ENCODE peak calls at places on chromosomes 12 and 14, in ten cellular contexts. V is fibroblast of lung, S is thoracic aorta, H is K562, Z is hepatocyte, B is adrenal gland, E is colonic mucosa, R is Peyer's patch, D is uterus, F is tibial artery. O is an unnamed sample.

GRCh38 chr12:41983896-41984295 is 160.8 kb downstream of the GXYLT1 start:
- DNase-seq in V (no peak), S (no peak), H (no peak), Z (no peak), B (no peak), E (no peak), R (no peak), D (no peak), F (no peak), O (no peak)

GRCh38 chr14:104717137-104717536 is 6.9 kb upstream of the ADSS1 start:
- DNase-seq in V (no peak), S (no peak), H (no peak), Z (no peak), B (no peak), E (no peak), R (no peak), D (no peak), F (no peak), O (no peak)

GRCh38 chr14:87705439-87705896 is 287.5 kb downstream of the GALC start:
- DNase-seq in V (no peak), S (no peak), H (no peak), Z (no peak), B (no peak), E (no peak), R (no peak), D (no peak), F (no peak), O (no peak)

GRCh38 chr14:103724116-103724515 is 8.5 kb downstream of the ZFYVE21 start:
- DNase-seq in V (peak), S (no peak), H (peak), Z (no peak), B (peak), E (no peak), R (peak), D (peak), F (peak), O (no peak)

GRCh38 chr12:108691995-108692808 is 39.1 kb downstream of the CORO1C start:
- DNase-seq in V (no peak), S (no peak), H (peak), Z (peak), B (peak), E (peak), R (no peak), D (no peak), F (peak), O (no peak)

GRCh38 chr12:56041579-56042429 is at the start of gene RPS26:
- DNase-seq in V (peak), S (peak), H (peak), Z (peak), B (peak), E (peak), R (peak), D (peak), F (peak), O (peak)

GRCh38 chr14:89537911-89538310 is 120.9 kb upstream of the FOXN3 start:
- DNase-seq in V (no peak), S (no peak), H (no peak), Z (no peak), B (no peak), E (no peak), R (no peak), D (no peak), F (no peak), O (no peak)

GRCh38 chr12:87406926-87407325 is 622.3 kb downstream of the C12orf50 start:
- DNase-seq in V (peak), S (no peak), H (no peak), Z (no peak), B (no peak), E (no peak), R (no peak), D (no peak), F (no peak), O (no peak)

GRCh38 chr14:103109789-103110415 is 13.4 kb upstream of the TNFAIP2 start:
- DNase-seq in V (peak), S (no peak), H (peak), Z (no peak), B (peak), E (no peak), R (no peak), D (peak), F (no peak), O (no peak)

GRCh38 chr14:68349900-68350323 is 443.0 kb downstream of the ZFP36L1 start:
- DNase-seq in V (peak), S (no peak), H (no peak), Z (peak), B (no peak), E (no peak), R (no peak), D (no peak), F (no peak), O (no peak)

DNA sequence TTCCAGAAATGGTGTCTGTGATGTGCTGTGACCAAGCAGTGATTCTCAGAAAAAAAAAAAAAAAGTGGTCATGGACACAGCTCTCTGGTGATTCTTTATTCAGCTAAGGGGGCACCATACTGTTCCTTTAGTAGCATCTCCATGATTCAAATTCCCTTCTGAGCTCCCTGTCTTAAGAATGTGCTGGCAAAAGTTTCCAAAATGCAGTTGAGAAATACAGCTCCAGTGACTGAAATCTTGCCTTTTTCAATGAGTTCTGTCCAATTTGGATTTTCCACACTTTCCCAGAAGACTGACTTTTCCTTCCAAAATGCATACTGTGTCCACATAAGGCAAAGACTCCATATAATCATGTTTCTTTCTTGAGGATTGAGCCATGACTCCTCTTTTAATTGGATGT is 24.3 kb upstream of the CPM start:
- DNase-seq in V (no peak), S (no peak), H (no peak), Z (no peak), B (no peak), E (no peak), R (no peak), D (no peak), F (no peak), O (no peak)
- H3K27ac ChIP-seq in V (no peak), S (no peak), H (no peak), Z (no peak), B (no peak), E (no peak), R (no peak), D (no peak), F (no peak), O (no peak)

GRCh38 chr12:57225680-57226190 is 3.8 kb upstream of the SHMT2 start:
- DNase-seq in V (no peak), S (no peak), H (no peak), Z (no peak), B (no peak), E (no peak), R (no peak), D (no peak), F (no peak), O (no peak)

GRCh38 chr12:57226588-57227314 is 2.8 kb upstream of the SHMT2 start:
- DNase-seq in V (no peak), S (no peak), H (peak), Z (no peak), B (no peak), E (no peak), R (no peak), D (no peak), F (no peak), O (no peak)

GRCh38 chr12:57223191-57224165 is 6.0 kb upstream of the SHMT2 start:
- DNase-seq in V (no peak), S (no peak), H (no peak), Z (no peak), B (no peak), E (no peak), R (no peak), D (no peak), F (no peak), O (no peak)

GRCh38 chr12:57224278-57224972 is 5.1 kb upstream of the SHMT2 start:
- DNase-seq in V (no peak), S (no peak), H (no peak), Z (no peak), B (no peak), E (no peak), R (no peak), D (no peak), F (no peak), O (no peak)

GRCh38 chr12:57224973-57225679 is 4.4 kb upstream of the SHMT2 start:
- DNase-seq in V (peak), S (no peak), H (no peak), Z (peak), B (peak), E (peak), R (peak), D (no peak), F (no peak), O (no peak)
- TF ChIP-seq CTCF in V (peak), S (peak), H (peak), Z (peak), B (peak), E (peak), R (peak), D (peak), F (no peak), O (no peak)

DNA sequence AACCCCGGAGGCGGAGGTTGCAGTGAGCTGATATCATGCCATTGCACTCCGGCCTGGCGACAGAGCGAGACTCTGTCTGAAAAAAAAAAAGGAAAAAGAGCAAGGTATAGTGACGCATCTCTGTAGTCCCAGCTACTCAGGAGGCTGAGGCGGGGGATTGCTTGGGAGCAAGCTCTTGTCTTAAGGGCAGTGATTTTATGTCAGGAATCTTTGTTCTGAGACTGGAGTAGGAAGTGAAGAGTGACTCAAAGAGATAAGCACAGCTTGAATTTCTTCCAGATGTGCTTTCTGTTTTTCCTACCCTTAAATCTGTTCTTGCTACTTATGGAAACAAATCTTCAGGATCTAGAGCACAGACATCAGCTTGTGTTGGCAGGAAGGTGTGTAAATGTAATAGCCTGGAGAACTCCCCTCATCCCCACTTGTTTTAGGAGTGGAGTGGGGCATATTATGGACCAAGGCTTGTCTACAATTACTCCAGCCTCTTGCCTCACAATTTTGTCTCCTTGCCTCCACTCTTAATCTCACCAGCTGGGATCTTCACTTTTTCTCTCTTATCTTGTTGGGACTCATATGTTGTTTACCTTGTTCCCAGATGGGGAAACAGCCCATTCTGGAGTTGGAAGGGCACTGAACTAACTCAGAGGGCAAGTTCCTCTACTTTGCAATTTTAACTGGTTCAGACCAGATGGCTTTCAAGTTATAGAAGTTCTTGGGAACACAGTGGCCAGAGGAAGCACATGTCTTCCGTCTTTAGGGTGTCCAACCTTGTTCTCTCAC is 7.5 kb downstream of the TMED2 start:
- DNase-seq in V (peak), S (no peak), H (no peak), Z (peak), B (no peak), E (no peak), R (no peak), D (no peak), F (no peak), O (no peak)
- H3K27ac ChIP-seq in V (no peak), S (no peak), H (no peak), Z (peak), B (peak), E (no peak), R (no peak), D (no peak), F (no peak), O (peak)

GRCh38 chr12:69580074-69580473 is 5.2 kb upstream of the CCT2 start:
- DNase-seq in V (no peak), S (no peak), H (no peak), Z (no peak), B (no peak), E (no peak), R (no peak), D (no peak), F (no peak), O (no peak)

GRCh38 chr12:69588527-69588926 is 3.3 kb downstream of the CCT2 start:
- DNase-seq in V (no peak), S (no peak), H (no peak), Z (no peak), B (no peak), E (no peak), R (no peak), D (no peak), F (no peak), O (no peak)

GRCh38 chr12:69583203-69583602 is 2.1 kb upstream of the CCT2 start:
- DNase-seq in V (no peak), S (no peak), H (peak), Z (peak), B (no peak), E (no peak), R (no peak), D (no peak), F (no peak), O (no peak)

GRCh38 chr12:69589082-69589481 is 3.8 kb downstream of the CCT2 start:
- DNase-seq in V (no peak), S (no peak), H (no peak), Z (no peak), B (no peak), E (no peak), R (no peak), D (no peak), F (no peak), O (no peak)

DNA sequence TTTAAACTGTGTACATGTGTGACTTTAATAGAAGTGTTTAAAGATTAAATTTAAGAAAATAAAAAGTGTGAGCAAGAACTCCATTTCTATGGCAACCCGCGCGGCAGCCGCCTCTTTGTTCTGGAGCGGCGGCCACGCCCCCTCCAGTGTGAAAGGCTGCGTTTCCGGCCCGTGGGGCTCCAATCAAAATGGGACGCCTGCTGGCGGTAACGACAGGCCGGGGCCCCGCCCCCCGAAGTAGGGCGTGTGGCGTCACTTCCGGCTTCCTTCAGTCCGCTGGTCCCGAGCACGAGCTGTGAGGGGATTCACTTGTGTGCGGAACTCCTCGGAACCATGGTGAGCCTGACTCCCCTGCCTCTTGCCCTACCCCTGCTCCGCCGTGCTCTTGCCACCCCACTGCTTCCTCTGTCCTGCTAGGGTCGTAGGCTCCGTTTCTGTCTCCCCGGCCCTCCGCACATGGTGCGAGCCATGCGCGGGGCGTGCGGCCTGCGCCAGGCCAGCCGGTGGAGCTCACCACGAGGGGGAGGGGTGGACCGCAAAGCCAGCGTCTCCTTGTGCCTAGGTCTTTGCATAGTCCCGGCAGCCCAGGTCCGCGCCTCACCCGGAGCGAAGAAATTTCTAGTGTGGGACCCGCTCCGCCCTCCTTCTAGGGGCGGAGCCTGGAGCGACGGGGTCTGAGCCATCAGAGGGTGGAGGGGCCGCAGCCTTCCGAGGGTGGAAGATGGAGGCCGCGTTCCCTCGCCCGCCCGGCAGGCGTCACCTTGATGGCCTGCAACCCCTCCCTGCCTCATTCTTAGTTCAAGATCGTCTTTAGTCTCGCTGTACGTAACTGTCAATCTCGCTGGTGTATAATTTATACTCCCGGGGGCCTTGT is at the start of gene CCT2:
- DNase-seq in V (peak), S (peak), H (peak), Z (peak), B (peak), E (peak), R (peak), D (peak), F (peak), O (peak)
- TF ChIP-seq CTCF in V (peak), S (peak), H (peak), Z (peak), B (peak), E (peak), R (peak), D (peak), F (peak), O (peak)

GRCh38 chr14:93041002-93041401 is 74.7 kb downstream of the ITPK1 start:
- DNase-seq in V (no peak), S (no peak), H (no peak), Z (no peak), B (no peak), E (no peak), R (no peak), D (no peak), F (no peak), O (no peak)
- H3K27ac ChIP-seq in V (no peak), S (peak), H (no peak), Z (no peak), B (no peak), E (no peak), R (peak), D (peak), F (peak), O (peak)

GRCh38 chr12:39807043-39807442 is 187.4 kb upstream of the ABCD2 start:
- DNase-seq in V (no peak), S (no peak), H (peak), Z (no peak), B (no peak), E (no peak), R (no peak), D (no peak), F (no peak), O (no peak)
- TF ChIP-seq CTCF in V (peak), S (no peak), H (peak), Z (no peak), B (no peak), E (no peak), R (no peak), D (no peak), F (no peak), O (no peak)

O was measured in RWPE1.